ENCODE peak calls at places on chromosome 10, in seven cellular contexts. E, M, C, A, S, V and N are unnamed samples.

GRCh38 chr10:101113890-101114403 is 17.2 kb upstream of the TLX1 start:
- DNase-seq in E (no peak), M (no peak), C (no peak), A (no peak), S (no peak), V (no peak), N (no peak)

GRCh38 chr10:58797356-58797755 is 284.7 kb downstream of the BICC1 start:
- DNase-seq in E (no peak), M (no peak), C (no peak), A (no peak), S (no peak), V (no peak), N (no peak)

GRCh38 chr10:50577681-50578350 is 45.9 kb downstream of the SGMS1 start:
- DNase-seq in E (no peak), M (no peak), C (no peak), A (no peak), S (no peak), V (no peak), N (no peak)

GRCh38 chr10:86083664-86084175 is 282.9 kb downstream of the GRID1 start:
- DNase-seq in E (no peak), M (peak; percentile 29), C (no peak), A (no peak), S (no peak), V (no peak), N (no peak)

GRCh38 chr10:125208854-125209545 is 48.6 kb upstream of the CTBP2 start:
- DNase-seq in E (no peak), M (no peak), C (no peak), A (no peak), S (no peak), V (no peak), N (no peak)

GRCh38 chr10:122421747-122422146 is 32.7 kb upstream of the ARMS2 start:
- DNase-seq in E (no peak), M (no peak), C (no peak), A (no peak), S (no peak), V (no peak), N (no peak)

GRCh38 chr10:33441561-33441960 is 107.1 kb upstream of the NRP1 start:
- DNase-seq in E (no peak), M (no peak), C (no peak), A (peak; percentile 3), S (no peak), V (no peak), N (no peak)

GRCh38 chr10:62443866-62444265 is 69.7 kb downstream of the ZNF365 start:
- DNase-seq in E (no peak), M (no peak), C (no peak), A (no peak), S (no peak), V (no peak), N (no peak)

GRCh38 chr10:34615770-34616169 is 199.3 kb downstream of the PARD3 start:
- DNase-seq in E (no peak), M (no peak), C (no peak), A (no peak), S (no peak), V (no peak), N (no peak)

GRCh38 chr10:127908106-127908957 is 1.4 kb downstream of the PTPRE start:
- DNase-seq in E (no peak), M (no peak), C (no peak), A (no peak), S (no peak), V (no peak), N (no peak)

GRCh38 chr10:63250032-63250431 is 116.9 kb downstream of the NRBF2 start:
- DNase-seq in E (no peak), M (no peak), C (no peak), A (no peak), S (no peak), V (no peak), N (no peak)

GRCh38 chr10:68598978-68599753 is 39.0 kb downstream of the TET1 start:
- DNase-seq in E (peak; percentile 20), M (no peak), C (peak; percentile 41), A (peak; percentile 44), S (peak; percentile 72), V (no peak), N (no peak)

GRCh38 chr10:98263088-98263487 is 4.9 kb downstream of the LOXL4 start:
- DNase-seq in E (no peak), M (no peak), C (no peak), A (no peak), S (no peak), V (no peak), N (no peak)

GRCh38 chr10:98481418-98481945 is 34.7 kb upstream of the HPS1 start:
- DNase-seq in E (no peak), M (no peak), C (no peak), A (no peak), S (no peak), V (no peak), N (no peak)

GRCh38 chr10:71074176-71074755 is 138.1 kb upstream of the UNC5B start:
- DNase-seq in E (no peak), M (peak; percentile 27), C (no peak), A (no peak), S (no peak), V (no peak), N (no peak)

GRCh38 chr10:129501652-129502436 is 34.8 kb downstream of the MGMT start:
- DNase-seq in E (no peak), M (no peak), C (no peak), A (no peak), S (no peak), V (no peak), N (no peak)

GRCh38 chr10:131933016-131933694 is 32.3 kb downstream of the PPP2R2D start:
- DNase-seq in E (no peak), M (peak; percentile 46), C (no peak), A (no peak), S (no peak), V (no peak), N (peak; percentile 40)

GRCh38 chr10:131936756-131937155 is 35.9 kb downstream of the PPP2R2D start:
- DNase-seq in E (no peak), M (peak; percentile 21), C (no peak), A (no peak), S (no peak), V (no peak), N (no peak)

GRCh38 chr10:131933695-131934086 is 32.9 kb downstream of the PPP2R2D start:
- DNase-seq in E (no peak), M (no peak), C (no peak), A (no peak), S (no peak), V (no peak), N (no peak)

GRCh38 chr10:131935260-131935659 is 34.5 kb downstream of the PPP2R2D start:
- DNase-seq in E (no peak), M (no peak), C (no peak), A (no peak), S (no peak), V (no peak), N (no peak)

GRCh38 chr10:131934769-131935168 is 34.0 kb downstream of the PPP2R2D start:
- DNase-seq in E (no peak), M (peak; percentile 26), C (no peak), A (no peak), S (no peak), V (no peak), N (no peak)
- H3K27ac ChIP-seq in E (no peak overlapping the region), M (no peak overlapping the region), C (no peak overlapping the region), A (no peak overlapping the region), S (no peak overlapping the region), V (no peak overlapping the region), N (no peak overlapping the region)

GRCh38 chr10:131947631-131948347 is 33.9 kb downstream of the BNIP3 start:
- DNase-seq in E (no peak), M (peak; percentile 15), C (no peak), A (no peak), S (no peak), V (no peak), N (no peak)
- H3K27ac ChIP-seq in E (no peak overlapping the region), M (no peak overlapping the region), C (no peak overlapping the region), A (no peak overlapping the region), S (no peak overlapping the region), V (peak overlapping the region; percentile 89), N (no peak overlapping the region)

GRCh38 chr10:96697438-96697837 is 22.9 kb downstream of the PIK3AP1 start:
- DNase-seq in E (no peak), M (no peak), C (no peak), A (no peak), S (no peak), V (no peak), N (no peak)

GRCh38 chr10:96699613-96700012 is 20.7 kb downstream of the PIK3AP1 start:
- DNase-seq in E (no peak), M (no peak), C (no peak), A (no peak), S (no peak), V (no peak), N (no peak)

GRCh38 chr10:96703358-96703757 is 17.0 kb downstream of the PIK3AP1 start:
- DNase-seq in E (no peak), M (no peak), C (no peak), A (no peak), S (no peak), V (no peak), N (no peak)

GRCh38 chr10:96701265-96701664 is 19.0 kb downstream of the PIK3AP1 start:
- DNase-seq in E (no peak), M (no peak), C (no peak), A (no peak), S (no peak), V (no peak), N (no peak)

DNA sequence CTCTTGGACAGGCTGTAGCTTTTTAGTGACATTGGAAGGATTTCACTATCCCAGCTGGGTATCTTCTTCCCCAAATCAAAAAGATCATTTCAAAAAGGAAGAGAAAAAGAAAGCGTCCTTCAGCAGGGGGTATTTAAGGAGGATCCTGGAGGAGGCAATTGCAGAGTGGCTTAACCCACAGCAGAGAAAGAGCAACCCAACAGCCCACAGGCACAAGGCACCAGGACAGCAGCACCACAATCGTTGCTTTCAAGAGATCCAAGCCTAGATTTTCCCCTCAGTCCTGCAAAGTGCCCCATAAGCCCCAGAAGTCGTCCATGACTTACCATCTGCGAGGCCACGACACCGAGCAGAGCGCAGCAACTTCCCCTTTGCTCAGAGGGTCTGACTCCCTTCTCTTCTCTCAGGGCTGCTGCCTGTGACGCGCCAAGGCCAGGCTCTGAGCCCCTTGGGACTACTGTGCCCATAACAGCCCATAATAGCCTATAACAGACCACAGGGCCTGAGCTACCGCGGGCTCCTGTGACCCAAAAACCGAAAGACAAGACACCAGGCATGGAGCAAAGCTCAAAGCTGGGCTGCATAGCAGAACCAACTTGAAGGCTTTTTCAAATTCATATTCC is 19.7 kb downstream of the PIK3AP1 start:
- DNase-seq in E (no peak), M (no peak), C (peak; percentile 17), A (no peak), S (peak; percentile 85), V (no peak), N (no peak)
- H3K27ac ChIP-seq in E (no peak overlapping the region), M (no peak overlapping the region), C (no peak overlapping the region), A (no peak overlapping the region), S (peak overlapping the region; percentile 64), V (peak overlapping the region; percentile 26), N (no peak overlapping the region)

DNA sequence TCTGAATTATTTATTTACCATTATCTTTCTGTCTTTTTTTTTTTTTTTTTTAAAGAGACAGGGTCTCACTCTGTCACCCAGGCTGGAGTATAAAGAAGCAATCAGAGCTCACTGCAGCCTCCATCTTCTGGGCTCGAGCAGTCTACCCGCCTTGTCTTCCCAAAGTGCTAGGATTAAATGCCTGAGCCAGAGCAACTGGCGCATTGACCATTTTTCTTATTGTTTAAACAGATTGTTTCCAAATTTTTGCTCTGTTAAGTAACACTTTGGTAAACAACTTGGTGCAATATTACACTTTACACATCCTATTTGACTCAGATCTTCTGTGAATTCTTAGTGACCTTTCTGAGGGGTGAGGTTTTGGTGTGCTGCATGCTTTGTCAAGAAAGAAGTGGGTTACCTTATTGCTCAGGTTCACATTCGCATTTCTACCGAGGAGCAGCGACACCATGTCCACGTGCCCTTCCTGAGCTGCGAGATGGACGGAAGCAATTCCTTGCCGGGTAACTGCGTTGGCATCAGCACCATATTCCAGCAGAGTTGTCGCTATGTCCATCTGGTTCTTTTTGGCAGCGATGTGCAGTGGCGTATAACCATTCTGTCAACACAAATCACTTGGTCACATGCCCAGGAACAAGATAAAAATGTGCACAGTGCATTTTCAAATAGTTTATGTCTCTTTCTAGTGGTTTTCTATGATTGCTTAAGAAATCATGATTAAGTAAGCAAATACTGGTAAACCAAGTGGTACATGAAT is 203.2 kb downstream of the ANK3 start:
- DNase-seq in E (no peak), M (no peak), C (peak; percentile 34), A (no peak), S (no peak), V (no peak), N (no peak)
- H3K27ac ChIP-seq in E (no peak overlapping the region), M (no peak overlapping the region), C (peak overlapping the region; percentile 50), A (no peak overlapping the region), S (no peak overlapping the region), V (no peak overlapping the region), N (no peak overlapping the region)